ENCODE peak calls at places on chromosomes 2 and 18, in four cellular contexts. B is AG09319; H is HFFc6; R is stimulated activated CD8-positive, alpha-beta memory T cell treated with anti-CD3 and anti-CD28 coated beads, Interleukin-4, amount 100 ng/mL, for 4 hours. M is an unnamed sample.

GRCh38 chr2:120712180-120712678 is 23.4 kb upstream of the GLI2 start:
- DNase-seq in H (peak), B (no peak), R (no peak), M (no peak)

GRCh38 chr18:11587846-11588245 is 21.6 kb upstream of the SLC35G4 start:
- DNase-seq in B (no peak), R (no peak), H (no peak), M (no peak)

GRCh38 chr2:64226611-64227010 is 82.4 kb upstream of the PELI1 start:
- DNase-seq in H (no peak), B (no peak), R (no peak), M (no peak)

GRCh38 chr2:222944552-222944951 is 83.7 kb downstream of the ACSL3 start:
- DNase-seq in H (no peak), R (no peak), B (no peak), M (no peak)

GRCh38 chr2:41932241-41933034 is 115.4 kb upstream of the PKDCC start:
- DNase-seq in R (no peak), H (no peak), B (peak), M (peak)

GRCh38 chr18:58288922-58289797 is 245.1 kb downstream of the NEDD4L start:
- DNase-seq in H (peak), R (no peak), B (no peak), M (no peak)

GRCh38 chr2:68747918-68748317 is 13.3 kb downstream of the ARHGAP25 start:
- DNase-seq in H (no peak), R (no peak), B (no peak), M (no peak)

GRCh38 chr18:9109523-9109922 is 7.0 kb downstream of the NDUFV2 start:
- DNase-seq in H (peak), R (no peak), B (no peak), M (peak)

GRCh38 chr2:79375817-79376216 is 137.0 kb upstream of the CTNNA2 start:
- DNase-seq in R (no peak), B (no peak), H (no peak), M (no peak)

M was measured in AG20443.